ENCODE peak calls at places on chromosomes 5 and 9, in six cellular contexts. L is tibial nerve; O is naive thymus-derived CD4-positive, alpha-beta T cell; A is GM23248; M is hepatocyte; F is PC-3. N is an unnamed sample.

GRCh38 chr5:13944564-13945195 is at the start of gene DNAH5:
- DNase-seq in L (no peak), O (no peak), A (peak; percentile 67), M (no peak), F (peak; percentile 95), N (no peak)

GRCh38 chr9:71353723-71354122 is 232.3 kb upstream of the TRPM3 start:
- DNase-seq in L (no peak), O (no peak), A (peak; percentile 84), M (no peak), F (no peak), N (no peak)

GRCh38 chr5:119120893-119121292 is 50.0 kb downstream of the DMXL1 start:
- DNase-seq in L (no peak), O (no peak), A (no peak), M (no peak), F (no peak), N (no peak)

GRCh38 chr5:56456002-56456401 is 222.9 kb upstream of the ANKRD55 start:
- DNase-seq in L (no peak), O (no peak), A (peak; percentile 92), M (no peak), F (no peak), N (no peak)

GRCh38 chr9:76023715-76024195 is 133.3 kb downstream of the PCSK5 start:
- DNase-seq in L (no peak), O (peak; percentile 86), A (no peak), M (no peak), F (no peak), N (no peak)

GRCh38 chr5:151733727-151734408 is 24.6 kb downstream of the ATOX1 start:
- DNase-seq in L (no peak), O (no peak), A (peak; percentile 86), M (no peak), F (no peak), N (no peak)

GRCh38 chr5:143488372-143488771 is 84.9 kb upstream of the NR3C1 start:
- DNase-seq in L (no peak), O (no peak), A (no peak), M (no peak), F (no peak), N (no peak)

GRCh38 chr5:35862126-35862525 is 5.4 kb downstream of the IL7R start:
- DNase-seq in L (no peak), O (no peak), A (no peak), M (no peak), F (no peak), N (no peak)

GRCh38 chr9:96071245-96072124 is 196.0 kb downstream of the ERCC6L2 start:
- DNase-seq in L (no peak), O (peak; percentile 23), A (peak; percentile 51), M (peak; percentile 74), F (peak; percentile 40), N (peak; percentile 84)

GRCh38 chr9:127667127-127667844 is 39.5 kb upstream of the CFAP157 start:
- DNase-seq in L (peak; percentile 14), O (no peak), A (no peak), M (no peak), F (no peak), N (no peak)

GRCh38 chr5:52849544-52849943 is 61.8 kb downstream of the ITGA1 start:
- DNase-seq in L (no peak), O (no peak), A (no peak), M (no peak), F (no peak), N (no peak)

GRCh38 chr9:130675396-130675795 is 11.0 kb downstream of the PRDM12 start:
- DNase-seq in L (no peak), O (no peak), A (no peak), M (no peak), F (no peak), N (no peak)

GRCh38 chr5:74149395-74149794 is 491.1 kb downstream of the ENC1 start:
- DNase-seq in L (no peak), O (no peak), A (peak; percentile 92), M (no peak), F (peak; percentile 80), N (no peak)

GRCh38 chr5:133523013-133523658 is 89.2 kb downstream of the FSTL4 start:
- DNase-seq in L (no peak), O (no peak), A (no peak), M (no peak), F (no peak), N (no peak)

DNA sequence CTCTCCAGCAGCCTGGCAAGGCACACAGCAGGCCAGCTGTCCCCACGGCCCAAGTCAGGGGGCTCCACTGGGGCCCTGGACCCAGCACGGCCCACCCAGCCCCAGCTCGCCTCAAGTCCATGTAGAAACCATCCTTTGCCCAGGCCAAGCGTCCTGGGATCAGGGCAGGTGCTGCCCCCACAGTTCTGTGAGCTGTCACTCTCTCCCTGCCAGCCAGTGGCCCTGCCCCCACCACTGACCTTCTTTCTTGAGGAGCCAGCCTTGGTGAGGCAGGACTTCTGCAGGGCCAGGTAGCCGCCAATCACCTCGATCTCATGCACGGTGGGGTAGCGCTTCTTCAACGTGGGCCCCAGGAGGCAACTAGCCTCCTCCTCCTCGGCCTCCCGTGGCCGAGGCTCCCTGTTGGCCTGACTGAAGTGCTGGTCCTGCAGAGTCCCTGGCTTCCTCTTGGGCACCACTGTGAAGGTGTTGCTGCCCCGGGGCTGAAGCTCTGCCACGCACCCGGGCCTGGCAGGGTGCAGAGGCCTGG is 1.7 kb downstream of the TPRN start:
- DNase-seq in L (no peak), O (no peak), A (no peak), M (no peak), F (no peak), N (no peak)
- H3K4me3 ChIP-seq in L (no peak overlapping the region), O (no peak overlapping the region), A (peak overlapping the region; percentile 66), M (peak overlapping the region; percentile 36), F (peak overlapping the region; percentile 68), N (no peak overlapping the region)

GRCh38 chr9:89325733-89326132 is 7.4 kb downstream of the SECISBP2 start:
- DNase-seq in L (no peak), O (no peak), A (no peak), M (no peak), F (no peak), N (no peak)

GRCh38 chr9:89330513-89330912 is 12.2 kb downstream of the SECISBP2 start:
- DNase-seq in L (no peak), O (no peak), A (no peak), M (no peak), F (no peak), N (no peak)

GRCh38 chr9:89328064-89328463 is 9.8 kb downstream of the SECISBP2 start:
- DNase-seq in L (no peak), O (no peak), A (peak; percentile 10), M (no peak), F (peak; percentile 53), N (no peak)

DNA sequence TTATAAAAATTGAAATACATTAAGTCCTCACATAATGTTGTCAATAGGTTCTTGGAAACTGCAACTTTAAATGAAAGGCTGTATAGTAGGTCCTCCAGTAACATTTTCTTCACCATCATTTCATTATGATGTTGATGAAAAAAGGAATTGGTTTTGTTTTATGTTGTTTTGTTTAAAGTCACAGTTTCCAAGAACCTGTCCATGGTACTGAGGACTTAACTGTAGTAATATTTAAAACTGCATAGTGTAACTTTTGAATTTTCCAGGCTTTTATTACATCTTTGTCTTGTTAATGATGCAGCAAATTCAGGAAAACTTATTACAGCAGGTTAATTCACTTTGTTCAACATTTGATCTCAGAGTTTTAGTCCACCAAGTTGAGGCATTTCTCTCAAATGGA is 11.6 kb downstream of the SECISBP2 start:
- DNase-seq in L (no peak), O (no peak), A (no peak), M (no peak), F (no peak), N (no peak)
- H3K36me3 ChIP-seq in L (peaks cover 5% of the 10 kb centered on the region), O (peaks cover 42% of the 10 kb centered on the region), A (peaks cover 72% of the 10 kb centered on the region), M (no peaks in the 10 kb centered on the region), F (peaks cover 7% of the 10 kb centered on the region), N (peaks cover 23% of the 10 kb centered on the region)

GRCh38 chr9:109640232-109641078 is 139.5 kb upstream of the PALM2AKAP2 start:
- DNase-seq in L (no peak), O (no peak), A (peak; percentile 68), M (peak; percentile 60), F (peak; percentile 69), N (peak; percentile 81)
- H3K27me3 ChIP-seq in L (no peaks in the 10 kb centered on the region), O (peaks cover 5% of the 10 kb centered on the region), A (peaks cover 74% of the 10 kb centered on the region), M (peaks cover 68% of the 10 kb centered on the region), F (peaks cover 32% of the 10 kb centered on the region), N (peaks cover 40% of the 10 kb centered on the region)

DNA sequence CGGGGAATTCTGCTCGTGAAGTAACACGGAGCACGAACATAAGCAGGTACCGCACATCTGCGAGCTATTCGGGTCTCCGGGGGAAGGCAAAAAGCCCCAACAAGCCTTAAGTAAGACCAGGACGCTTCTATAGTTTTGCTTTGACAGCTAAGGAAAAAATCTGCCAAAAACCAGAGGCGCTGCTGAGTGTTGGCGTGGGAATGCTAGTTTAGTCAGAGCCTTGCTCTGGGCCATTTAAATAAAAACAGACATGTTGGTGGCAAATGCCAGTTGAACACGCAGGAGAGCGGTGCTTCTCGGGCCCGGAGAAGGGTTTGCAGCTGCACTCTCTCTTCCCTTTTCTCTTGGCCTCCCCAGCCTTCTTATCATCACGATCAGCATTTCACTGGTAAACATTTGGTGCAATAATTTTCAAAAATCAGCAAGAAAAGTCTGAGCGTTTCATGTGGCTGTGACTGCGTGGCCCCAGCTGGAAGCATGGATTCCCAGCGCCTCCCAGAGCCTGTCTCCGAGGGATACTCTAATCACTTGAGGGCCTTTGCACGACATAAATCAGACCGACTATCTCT is 6.4 kb upstream of the NOTCH1 start:
- DNase-seq in L (no peak), O (no peak), A (peak; percentile 95), M (peak; percentile 62), F (peak; percentile 13), N (no peak)
- H3K4me3 ChIP-seq in L (no peak overlapping the region), O (no peak overlapping the region), A (peak overlapping the region; percentile 58), M (no peak overlapping the region), F (no peak overlapping the region), N (no peak overlapping the region)

GRCh38 chr5:55327281-55327680 is 19.5 kb downstream of the MTREX start:
- DNase-seq in L (no peak), O (no peak), A (no peak), M (no peak), F (no peak), N (no peak)
- H3K36me3 ChIP-seq in L (no peaks in the 10 kb centered on the region), O (peaks cover 9% of the 10 kb centered on the region), A (peaks cover 11% of the 10 kb centered on the region), M (no peaks in the 10 kb centered on the region), F (peaks cover 10% of the 10 kb centered on the region), N (peaks cover 6% of the 10 kb centered on the region)